ENCODE peak calls at places on chromosomes 2 and 18, in nine cellular contexts. D, R, N, F, C, L, J, M and Q are unnamed samples.

GRCh38 chr18:37720706-37721105 is 155.1 kb upstream of the CELF4 start:
- DNase-seq in N (peak), C (no peak), L (no peak), J (no peak), M (no peak), D (no peak), R (no peak), F (no peak), Q (no peak)

GRCh38 chr2:200396726-200397348 is 90.3 kb downstream of the SPATS2L start:
- DNase-seq in C (no peak), F (peak), J (no peak), R (no peak), N (no peak), D (no peak), L (no peak), M (no peak), Q (no peak)

GRCh38 chr2:9518163-9518562 is 37.5 kb downstream of the ADAM17 start:
- DNase-seq in R (no peak), M (no peak), N (no peak), C (no peak), D (no peak), F (no peak), J (no peak), L (no peak), Q (no peak)

GRCh38 chr2:237326250-237327171 is 87.5 kb downstream of the COL6A3 start:
- DNase-seq in M (no peak), F (no peak), L (no peak), C (no peak), D (no peak), R (peak), N (no peak), J (no peak), Q (no peak)

GRCh38 chr2:232551289-232551688 is 800 bp downstream of the EIF4E2 start:
- DNase-seq in F (no peak), R (no peak), D (no peak), N (no peak), C (no peak), J (no peak), M (no peak), L (no peak), Q (no peak)

GRCh38 chr2:177832611-177833133 is 239.9 kb downstream of the PDE11A start:
- DNase-seq in R (no peak), N (no peak), M (no peak), C (no peak), L (no peak), D (no peak), F (no peak), J (no peak), Q (no peak)

GRCh38 chr18:22846088-22846683 is 86.9 kb upstream of the RBBP8 start:
- DNase-seq in D (no peak), M (no peak), C (no peak), N (no peak), L (no peak), J (no peak), F (no peak), R (no peak), Q (no peak)

GRCh38 chr2:73260338-73260984 is 23.8 kb downstream of the FBXO41 start:
- DNase-seq in F (peak), C (no peak), D (no peak), M (no peak), N (no peak), L (peak), R (no peak), J (peak), Q (no peak)

GRCh38 chr2:181457741-181458425 is 697 bp downstream of the ITGA4 start:
- DNase-seq in R (peak), M (no peak), C (peak), F (peak), L (peak), N (peak), J (peak), D (peak), Q (no peak)

GRCh38 chr2:218877331-218877730 is 3.3 kb upstream of the WNT10A start:
- DNase-seq in D (no peak), M (no peak), R (no peak), J (no peak), C (no peak), L (no peak), N (peak), F (no peak), Q (no peak)

GRCh38 chr2:214310319-214310718 is 100.5 kb upstream of the VWC2L start:
- DNase-seq in F (no peak), C (no peak), L (no peak), J (no peak), N (no peak), M (no peak), R (no peak), D (no peak), Q (no peak)

GRCh38 chr18:22847867-22848451 is 85.2 kb upstream of the RBBP8 start:
- DNase-seq in N (no peak), R (no peak), L (no peak), C (no peak), D (no peak), F (no peak), M (no peak), J (no peak), Q (no peak)

GRCh38 chr2:190328748-190329147 is 9.1 kb upstream of the HIBCH start:
- DNase-seq in M (no peak), N (no peak), C (no peak), L (no peak), D (no peak), R (no peak), J (no peak), F (no peak), Q (no peak)

GRCh38 chr2:102122115-102122514 is 20.4 kb upstream of the IL1R1 start:
- DNase-seq in N (no peak), M (no peak), C (no peak), L (no peak), F (peak), J (no peak), R (no peak), D (no peak), Q (peak)

GRCh38 chr2:95231723-95232122 is 24.4 kb downstream of the ZNF892 start:
- DNase-seq in J (peak), R (no peak), L (peak), M (no peak), C (no peak), D (peak), N (no peak), F (peak), Q (peak)

GRCh38 chr2:123363076-123363475 is 662.0 kb upstream of the CNTNAP5 start:
- DNase-seq in D (no peak), J (no peak), C (no peak), N (no peak), R (no peak), L (no peak), F (no peak), M (no peak), Q (no peak)

GRCh38 chr2:215461836-215462532 is 26.1 kb upstream of the FN1 start:
- DNase-seq in R (no peak), F (no peak), J (no peak), C (no peak), L (no peak), D (no peak), N (no peak), M (no peak), Q (no peak)

GRCh38 chr2:61645911-61646310 is 107.8 kb upstream of the XPO1 start:
- DNase-seq in L (no peak), C (no peak), J (no peak), F (peak), M (no peak), N (no peak), D (peak), R (peak), Q (peak)

GRCh38 chr2:31513553-31513952 is 67.2 kb downstream of the SRD5A2 start:
- DNase-seq in D (no peak), N (no peak), C (no peak), J (no peak), L (no peak), F (no peak), R (no peak), M (no peak), Q (no peak)

GRCh38 chr2:187877391-187877790 is 323.2 kb upstream of the TFPI start:
- DNase-seq in M (no peak), F (no peak), D (no peak), L (no peak), J (no peak), R (no peak), N (no peak), C (no peak), Q (no peak)

GRCh38 chr2:187875836-187876235 is 321.6 kb upstream of the TFPI start:
- DNase-seq in M (no peak), D (no peak), C (no peak), L (no peak), F (no peak), J (no peak), N (no peak), R (no peak), Q (no peak)

GRCh38 chr2:187876554-187876953 is 322.3 kb upstream of the TFPI start:
- DNase-seq in L (no peak), J (no peak), F (no peak), C (no peak), N (no peak), D (no peak), R (no peak), M (no peak), Q (no peak)

GRCh38 chr2:187874786-187875185 is 320.6 kb upstream of the TFPI start:
- DNase-seq in D (no peak), C (no peak), L (no peak), M (no peak), R (no peak), N (no peak), J (no peak), F (no peak), Q (no peak)

DNA sequence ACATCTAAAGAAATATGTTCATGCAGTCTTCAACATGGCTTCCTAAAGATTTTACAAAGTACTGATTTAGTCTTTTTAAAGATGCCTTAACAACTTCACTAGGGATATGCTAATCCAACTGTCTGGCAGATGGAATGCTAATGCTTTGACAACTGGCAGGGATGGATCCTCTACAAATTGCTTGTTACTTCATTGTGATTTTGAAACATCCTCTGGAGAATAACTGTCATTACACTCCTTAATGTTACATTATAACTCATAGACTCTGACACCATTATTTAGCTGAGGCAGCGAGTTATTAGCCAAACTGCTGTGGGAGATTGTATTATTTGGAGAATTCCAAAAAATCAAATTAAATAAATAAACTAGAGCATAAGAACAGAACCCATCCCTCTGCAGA is 321.0 kb upstream of the TFPI start:
- DNase-seq in F (no peak), N (no peak), M (no peak), R (no peak), D (no peak), J (no peak), L (no peak), C (no peak), Q (no peak)
- TF ChIP-seq CTCF in F (no peak), N (no peak), M (no peak), R (no peak), D (no peak), J (no peak), L (no peak), C (no peak), Q (no peak)

DNA sequence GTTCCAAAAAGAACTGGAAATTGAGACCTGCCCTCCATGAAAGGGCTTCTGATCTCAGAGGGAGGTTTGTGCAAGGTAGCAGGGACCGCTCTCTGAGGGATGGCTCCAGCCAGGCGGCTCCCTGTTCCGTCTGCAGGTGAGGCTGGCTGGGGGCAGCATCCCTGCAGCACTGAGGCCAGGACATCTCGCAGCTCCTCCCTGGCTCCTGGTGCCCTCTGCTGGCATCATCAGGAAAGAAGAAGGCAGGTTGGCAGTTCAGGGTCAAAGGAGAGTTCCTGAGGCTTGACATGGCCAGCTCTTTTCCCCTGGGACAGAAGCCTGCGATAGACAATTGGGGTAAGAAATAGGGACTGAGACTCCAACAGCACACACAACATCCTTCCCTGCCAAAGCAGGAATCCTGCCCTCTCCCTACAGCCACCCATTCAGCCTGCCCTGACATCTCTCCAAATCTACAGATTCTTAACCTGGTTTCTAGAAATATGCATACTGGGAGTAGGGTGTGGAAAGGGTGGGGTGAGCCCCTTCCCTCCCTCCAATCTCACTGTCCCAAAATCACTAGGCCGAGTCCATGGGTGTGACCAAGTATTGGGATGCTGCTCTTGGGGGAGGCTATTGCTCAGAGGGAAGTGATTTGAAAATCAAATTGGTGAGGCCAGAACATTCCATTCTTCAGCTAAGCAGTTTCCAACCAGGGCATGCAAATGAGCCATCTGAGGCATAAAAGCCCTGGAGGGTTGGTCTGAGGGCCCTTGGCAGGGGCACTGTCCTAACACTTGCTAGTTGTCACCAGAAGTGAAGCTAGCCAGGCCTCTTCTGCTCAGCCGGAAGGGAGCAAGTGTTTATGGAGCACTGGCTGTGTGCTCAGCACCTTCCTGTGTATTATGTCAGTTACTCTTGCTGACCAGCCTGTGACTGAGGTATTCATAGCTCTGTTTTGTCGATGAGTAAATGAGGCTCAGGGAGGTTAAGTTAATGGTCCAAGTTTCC is 185.4 kb downstream of the TFCP2L1 start:
- DNase-seq in R (no peak), C (no peak), N (peak), F (no peak), M (no peak), L (peak), J (no peak), D (no peak), Q (no peak)
- TF ChIP-seq CTCF in R (peak), C (no peak), N (no peak), F (peak), M (no peak), L (peak), J (peak), D (peak), Q (peak)

DNA sequence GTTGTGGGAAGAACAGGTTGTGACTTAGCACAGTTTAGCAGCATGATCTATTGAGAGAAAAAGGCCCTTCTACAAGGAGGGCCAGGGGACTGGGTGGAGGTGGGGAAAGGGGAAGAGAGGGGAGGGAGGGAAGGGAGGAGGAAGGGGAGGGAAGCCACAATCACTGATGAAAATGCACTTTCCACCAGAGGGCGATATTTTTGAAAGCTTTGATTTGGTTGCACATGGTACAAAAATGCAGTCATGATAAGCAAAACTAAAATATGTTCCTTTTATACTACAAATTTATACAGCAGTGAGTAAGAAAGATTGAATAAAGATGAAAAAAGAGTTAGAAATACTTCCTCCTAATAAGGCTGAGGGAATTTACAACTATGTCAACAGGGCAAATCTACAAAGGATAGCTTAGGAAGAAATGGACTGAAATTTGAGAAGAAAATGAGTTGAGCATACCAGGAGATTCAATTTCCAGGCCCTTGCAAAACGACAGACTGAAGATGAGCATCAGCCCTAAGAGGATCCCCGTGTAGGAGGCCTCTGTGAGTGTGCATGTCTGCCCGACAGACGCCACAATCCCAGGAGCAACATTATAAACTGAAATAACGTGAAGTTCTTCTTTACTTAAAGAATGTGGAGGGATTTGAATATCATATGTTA is 17.2 kb downstream of the SH3YL1 start:
- DNase-seq in J (peak), D (peak), L (no peak), R (peak), N (no peak), M (no peak), C (peak), F (peak), Q (no peak)
- TF ChIP-seq CTCF in J (peak), D (peak), L (peak), R (peak), N (peak), M (peak), C (peak), F (peak), Q (peak)

GRCh38 chr2:141399270-141399669 is 731.5 kb downstream of the LRP1B start:
- DNase-seq in R (no peak), D (no peak), F (no peak), C (no peak), N (no peak), M (no peak), J (no peak), L (no peak), Q (no peak)
- TF ChIP-seq CTCF in R (peak), D (peak), F (no peak), C (no peak), N (no peak), M (no peak), J (peak), L (no peak), Q (peak)

DNA sequence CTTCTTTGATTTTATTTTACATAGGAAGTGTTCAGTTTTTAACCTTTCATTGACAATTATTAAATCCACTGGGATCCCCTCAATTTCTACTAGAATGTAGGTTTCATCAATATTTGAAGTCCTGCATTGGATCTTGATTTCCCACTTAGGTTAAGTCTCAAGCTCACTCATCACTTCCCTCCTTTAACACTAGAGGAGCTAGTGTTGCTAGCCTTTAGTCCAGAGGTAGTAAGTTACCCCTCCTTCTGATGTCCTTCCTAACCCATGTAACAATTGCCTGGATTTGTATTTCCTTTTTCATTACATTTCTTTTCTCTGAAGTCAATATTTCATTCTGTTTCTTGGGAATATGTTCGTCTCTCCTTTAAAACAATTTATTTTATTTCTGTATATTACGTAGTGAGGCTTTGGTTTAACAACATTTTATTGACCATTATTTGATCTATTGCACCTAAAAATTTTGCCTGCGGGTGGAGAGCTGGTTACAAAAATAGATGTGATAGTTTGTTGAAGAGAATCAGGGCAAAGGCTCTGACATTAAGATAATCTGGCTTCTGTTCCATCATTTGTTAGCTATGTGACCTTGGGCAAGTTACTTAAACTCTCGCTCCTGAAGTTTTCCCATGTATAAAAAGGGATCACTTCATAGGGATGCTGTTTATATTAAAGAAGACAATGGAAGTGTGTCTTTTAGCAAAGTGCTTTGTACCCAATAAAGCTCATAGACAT is 833.0 kb downstream of the SLC4A3 start:
- DNase-seq in N (no peak), J (no peak), R (no peak), C (no peak), L (no peak), F (peak), D (no peak), M (no peak), Q (no peak)
- TF ChIP-seq CTCF in N (no peak), J (peak), R (peak), C (no peak), L (no peak), F (peak), D (peak), M (no peak), Q (no peak)

GRCh38 chr2:144099340-144099739 is 420.6 kb downstream of the ZEB2 start:
- DNase-seq in R (no peak), D (no peak), L (no peak), M (no peak), F (no peak), C (no peak), N (no peak), J (no peak), Q (no peak)

GRCh38 chr2:144096531-144096930 is 423.4 kb downstream of the ZEB2 start:
- DNase-seq in J (no peak), L (no peak), D (no peak), R (peak), M (no peak), C (no peak), F (peak), N (no peak), Q (peak)

GRCh38 chr2:144097440-144098225 is 422.3 kb downstream of the ZEB2 start:
- DNase-seq in R (no peak), J (no peak), F (no peak), D (no peak), C (no peak), L (no peak), N (no peak), M (no peak), Q (no peak)

GRCh38 chr2:144102386-144102785 is 417.5 kb downstream of the ZEB2 start:
- DNase-seq in N (no peak), M (no peak), D (no peak), J (no peak), C (no peak), R (no peak), L (no peak), F (no peak), Q (no peak)

DNA sequence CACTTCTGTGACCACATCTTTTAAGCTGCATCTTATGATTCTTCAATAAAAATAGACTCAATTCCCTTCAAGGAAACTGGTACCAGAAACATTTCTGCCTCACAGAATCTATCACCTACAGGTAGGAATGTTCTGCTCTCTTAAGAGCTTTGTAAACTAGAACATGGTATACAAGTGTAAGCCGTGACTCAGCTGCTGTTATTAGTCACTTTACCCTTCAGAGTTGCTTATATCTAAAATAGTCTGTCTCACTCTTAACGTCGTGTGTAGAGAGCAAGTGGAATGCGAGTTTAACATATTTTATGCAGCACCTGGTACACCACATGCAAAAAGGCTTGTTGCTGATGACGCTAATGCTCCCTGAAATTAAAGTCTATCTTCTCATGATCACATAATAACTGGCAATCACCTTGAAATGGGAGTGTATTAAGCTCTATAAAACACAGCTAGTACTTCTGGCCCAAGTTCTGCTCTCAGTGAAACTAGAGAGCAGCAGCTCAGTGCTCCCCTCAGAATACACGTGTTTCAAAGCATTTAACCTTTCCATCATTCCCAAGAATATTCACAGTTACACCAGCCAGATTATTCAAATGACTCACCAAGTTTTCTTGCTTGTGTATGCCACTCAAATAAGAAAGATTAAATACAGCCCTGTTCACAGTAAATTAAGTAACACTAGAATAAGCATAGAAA is 420.0 kb downstream of the ZEB2 start:
- DNase-seq in N (no peak), R (peak), J (no peak), C (no peak), M (no peak), D (no peak), F (peak), L (no peak), Q (no peak)
- TF ChIP-seq CTCF in N (no peak), R (peak), J (no peak), C (no peak), M (no peak), D (peak), F (peak), L (no peak), Q (no peak)